ENCODE peak calls at places on chromosomes 16 and 17, in four cellular contexts. X, B, O and T are unnamed samples.

GRCh38 chr17:81553018-81553615 is 964 bp upstream of the FAAP100 start:
- DNase-seq in X (peak; percentile 87), B (peak; percentile 95), O (peak; percentile 80), T (peak; percentile 81)

GRCh38 chr17:61732169-61732568 is 131.2 kb downstream of the BRIP1 start:
- DNase-seq in O (no peak), B (no peak), X (no peak), T (no peak)

GRCh38 chr17:13582776-13583414 is 18.8 kb downstream of the HS3ST3A1 start:
- DNase-seq in X (no peak), O (no peak), B (no peak), T (no peak)

GRCh38 chr17:76548378-76549214 is 8.8 kb downstream of the PRCD start:
- DNase-seq in O (no peak), B (no peak), X (no peak), T (no peak)

GRCh38 chr16:84838383-84838948 is 18.7 kb downstream of the CRISPLD2 start:
- DNase-seq in B (no peak), X (no peak), O (no peak), T (no peak)

GRCh38 chr16:85062728-85063336 is 35.2 kb downstream of the KIAA0513 start:
- DNase-seq in O (no peak), X (no peak), B (no peak), T (no peak)

GRCh38 chr16:50198802-50199410 is 45.8 kb downstream of the TENT4B start:
- DNase-seq in B (no peak), O (no peak), X (no peak), T (no peak)

GRCh38 chr17:42459983-42460300 is 1.3 kb downstream of the ATP6V0A1 start:
- DNase-seq in O (no peak), B (peak; percentile 56), X (no peak), T (no peak)

GRCh38 chr16:53369921-53370320 is 64.3 kb upstream of the RBL2 start:
- DNase-seq in O (no peak), X (no peak), B (peak; percentile 90), T (no peak)

GRCh38 chr16:11946433-11946832 is 4.6 kb upstream of the NPIPB2 start:
- DNase-seq in B (no peak), O (no peak), X (no peak), T (no peak)

GRCh38 chr16:83969771-83970429 is 1.9 kb downstream of the NECAB2 start:
- DNase-seq in X (no peak), B (no peak), O (no peak), T (no peak)

GRCh38 chr16:71807905-71808592 is 585 bp downstream of the AP1G1 start:
- DNase-seq in B (peak; percentile 55), O (no peak), X (peak; percentile 42), T (peak; percentile 15)

GRCh38 chr17:13575466-13575865 is 26.3 kb downstream of the HS3ST3A1 start:
- DNase-seq in B (no peak), O (no peak), X (no peak), T (no peak)

GRCh38 chr17:20270336-20270735 is 197.0 kb downstream of the LGALS9B start:
- DNase-seq in O (no peak), X (no peak), B (no peak), T (no peak)

GRCh38 chr17:38733315-38734234 is 3.4 kb downstream of the CISD3 start:
- DNase-seq in B (peak; percentile 51), X (peak; percentile 89), O (peak; percentile 24), T (no peak)

GRCh38 chr17:45221081-45221996 is at the start of gene FMNL1:
- DNase-seq in X (peak; percentile 59), O (no peak), B (peak; percentile 87), T (peak; percentile 64)

GRCh38 chr17:69637399-69638165 is 223.1 kb downstream of the MAP2K6 start:
- DNase-seq in O (no peak), X (no peak), B (no peak), T (peak; percentile 17)

GRCh38 chr16:5905935-5906334 is 808.3 kb upstream of the EEF2KMT start:
- DNase-seq in O (no peak), B (peak; percentile 1), X (no peak), T (no peak)

GRCh38 chr17:31792007-31792585 is 66.9 kb downstream of the COPRS start:
- DNase-seq in O (no peak), B (peak; percentile 78), X (no peak), T (no peak)

GRCh38 chr17:46943511-46944393 is 20.8 kb downstream of the GOSR2 start:
- DNase-seq in X (no peak), O (no peak), B (peak; percentile 14), T (no peak)

GRCh38 chr16:50204426-50205108 is 51.5 kb downstream of the TENT4B start:
- DNase-seq in O (no peak), B (no peak), X (no peak), T (no peak)

GRCh38 chr17:82380860-82381702 is 9.5 kb downstream of the UTS2R start:
- DNase-seq in O (no peak), X (no peak), B (no peak), T (no peak)

GRCh38 chr16:15879255-15879804 is 9.1 kb downstream of the CEP20 start:
- DNase-seq in B (peak; percentile 25), O (no peak), X (no peak), T (no peak)

GRCh38 chr16:12062343-12063003 is 85.9 kb downstream of the SNX29 start:
- DNase-seq in B (peak; percentile 41), O (peak; percentile 4), X (peak; percentile 75), T (peak; percentile 83)

GRCh38 chr16:48013476-48013875 is 142.3 kb downstream of the ABCC12 start:
- DNase-seq in B (no peak), O (no peak), X (no peak), T (peak; percentile 68)

GRCh38 chr16:7408700-7409340 is 76.2 kb downstream of the RBFOX1 start:
- DNase-seq in X (no peak), B (no peak), O (no peak), T (no peak)

GRCh38 chr16:81036751-81037350 is 1.2 kb downstream of the ATMIN start:
- DNase-seq in X (no peak), B (peak; percentile 39), O (no peak), T (no peak)

GRCh38 chr16:7367309-7367708 is 34.7 kb downstream of the RBFOX1 start:
- DNase-seq in B (no peak), X (no peak), O (no peak), T (no peak)

GRCh38 chr17:29613371-29613837 is 9.3 kb downstream of the CORO6 start:
- DNase-seq in O (no peak), B (peak; percentile 87), X (peak; percentile 92), T (no peak)

DNA sequence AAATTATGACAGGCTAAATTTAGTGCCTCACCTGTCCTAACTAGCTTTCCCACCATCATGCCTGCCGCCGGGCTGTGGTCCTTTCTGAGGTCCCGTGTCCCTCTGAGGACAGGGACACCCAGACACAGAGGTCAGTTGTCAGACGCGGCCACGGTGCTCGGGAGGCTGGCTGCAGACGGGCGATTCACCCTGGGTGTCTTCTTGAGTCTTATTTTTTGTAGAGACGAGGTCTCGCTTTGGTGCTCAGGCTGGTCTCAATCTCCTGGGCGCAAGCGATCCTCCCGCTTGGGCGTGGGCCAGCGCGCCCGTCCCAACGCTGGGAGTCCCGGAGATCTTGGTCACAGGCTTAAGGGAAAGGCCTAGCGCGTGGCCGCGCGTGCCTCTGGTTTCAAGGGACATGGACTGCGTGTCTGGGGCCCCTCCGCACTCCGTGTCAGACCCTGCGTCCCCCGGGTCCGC is 797 bp upstream of the RAB11FIP3 start:
- DNase-seq in X (peak; percentile 26), O (no peak), B (peak; percentile 33), T (peak; percentile 44)
- TF ChIP-seq POLR2A in X (no peak), O (no peak), B (no peak), T (no peak)

GRCh38 chr17:48541574-48542113 is 3.3 kb downstream of the HOXB2 start:
- DNase-seq in X (no peak), O (no peak), B (no peak), T (no peak)

GRCh38 chr17:48541036-48541573 is 3.8 kb downstream of the HOXB2 start:
- DNase-seq in X (no peak), O (no peak), B (no peak), T (no peak)

GRCh38 chr17:48542956-48543853 is 1.7 kb downstream of the HOXB2 start:
- DNase-seq in O (no peak), X (peak; percentile 34), B (no peak), T (no peak)

GRCh38 chr17:48543854-48544355 is 1.0 kb downstream of the HOXB2 start:
- DNase-seq in X (no peak), B (no peak), O (no peak), T (no peak)

DNA sequence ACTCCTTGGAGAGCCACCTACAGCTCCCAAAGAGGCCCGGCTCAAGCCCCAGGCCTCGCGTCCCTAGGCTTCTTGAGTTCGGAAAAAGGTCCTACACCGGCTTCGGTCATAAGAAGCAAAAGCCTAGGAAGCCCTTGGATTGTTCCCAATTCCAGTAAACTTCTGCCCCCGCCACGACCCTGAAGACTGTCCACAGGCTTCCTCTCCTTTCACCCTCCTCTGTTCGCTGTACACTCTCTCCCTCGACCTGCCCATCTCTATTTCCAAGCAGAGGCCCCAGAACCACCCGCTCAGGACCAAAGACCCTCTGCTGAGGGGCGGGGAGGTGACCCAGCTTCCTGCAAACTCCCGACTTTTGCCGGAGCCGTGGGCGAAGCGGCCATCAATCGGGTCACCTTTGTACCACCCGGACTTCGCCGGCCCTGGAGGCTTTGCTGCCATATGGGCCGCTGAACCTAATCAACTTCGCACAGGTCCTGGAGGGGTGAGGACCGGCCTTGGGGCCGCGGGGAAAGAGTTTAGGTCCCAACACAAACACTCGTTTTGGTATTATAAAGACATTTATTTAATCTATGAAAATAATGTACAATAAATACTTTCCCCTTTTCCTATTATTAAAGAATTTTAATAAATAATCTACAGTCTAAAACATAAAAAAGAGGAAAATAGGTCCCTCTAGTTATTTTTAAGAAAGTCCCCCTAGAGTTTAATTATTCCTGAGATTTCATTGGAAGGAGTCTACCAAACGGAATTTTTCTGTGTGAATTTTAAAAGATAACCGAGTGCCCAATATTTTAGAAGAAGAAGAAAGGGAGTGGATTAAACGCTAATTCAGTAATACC is 2.6 kb downstream of the HOXB2 start:
- DNase-seq in B (no peak), X (no peak), O (no peak), T (no peak)
- TF ChIP-seq POLR2A in B (no peak), X (no peak), O (no peak), T (no peak)

DNA sequence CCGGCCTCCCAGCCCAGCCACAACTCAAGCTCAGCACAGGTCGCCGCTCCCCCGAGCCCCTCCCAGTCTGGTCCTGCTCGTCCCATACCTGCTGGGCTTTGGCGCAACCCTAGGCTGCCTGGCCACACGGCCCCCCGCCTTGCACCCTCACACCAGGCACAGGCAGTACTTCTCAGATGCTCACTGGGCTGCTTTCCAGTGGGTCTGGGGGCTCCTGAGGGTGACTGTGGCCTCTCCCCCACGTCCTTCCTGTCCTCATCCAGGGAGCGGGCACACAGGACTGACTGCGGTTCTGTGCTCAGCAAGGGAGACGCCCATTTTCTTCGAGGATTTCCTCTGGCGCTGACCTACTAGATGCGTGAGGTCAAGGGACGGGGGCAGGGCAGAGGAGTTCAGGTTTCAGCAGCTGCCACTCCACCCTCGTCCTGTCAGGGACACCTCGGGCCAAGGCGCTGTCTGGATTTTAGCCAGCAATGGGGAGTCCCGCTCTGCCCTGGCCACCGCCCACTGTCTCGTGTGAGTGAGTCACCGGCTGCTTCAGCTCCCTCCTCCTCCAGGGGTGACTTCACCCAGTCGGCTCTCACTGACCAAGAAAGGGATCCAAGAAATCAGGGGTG is 115.8 kb downstream of the NPIPB11 start:
- DNase-seq in B (peak; percentile 81), X (peak; percentile 97), O (peak; percentile 81), T (peak; percentile 74)
- TF ChIP-seq POLR2A in B (no peak), X (no peak), O (no peak), T (no peak)

GRCh38 chr17:78140169-78141051 is 5.8 kb upstream of the C17orf99 start:
- DNase-seq in X (peak; percentile 98), B (peak; percentile 96), O (peak; percentile 100), T (peak; percentile 93)
- TF ChIP-seq POLR2A in X (no peak), B (no peak), O (no peak), T (no peak)